ENCODE peak calls at places on chromosomes 2 and 18, in eight cellular contexts. One of them, this sample, is unnamed.

GRCh38 chr2:83953661-83954060 is 505.4 kb downstream of the SUCLG1 start:
- DNase-seq in foreskin fibroblast: no peak
- DNase-seq in GM06990: no peak
- DNase-seq in nucleus accumbens: no peak
- DNase-seq in GM12865: no peak
- DNase-seq in RWPE1: no peak
- DNase-seq in activated naive CD4-positive, alpha-beta T cell: no peak
- DNase-seq in kidney tubule cell: no peak
- DNase-seq in this sample: no peak

GRCh38 chr18:36020174-36020711 is 47.1 kb downstream of the RPRD1A start:
- DNase-seq in foreskin fibroblast: no peak
- DNase-seq in GM06990: no peak
- DNase-seq in nucleus accumbens: no peak
- DNase-seq in GM12865: no peak
- DNase-seq in RWPE1: no peak
- DNase-seq in activated naive CD4-positive, alpha-beta T cell: no peak
- DNase-seq in kidney tubule cell: no peak
- DNase-seq in this sample: no peak

GRCh38 chr2:48346124-48346536 is 183.8 kb upstream of the STON1 start:
- DNase-seq in foreskin fibroblast: peak; percentile 89
- DNase-seq in GM06990: no peak
- DNase-seq in nucleus accumbens: no peak
- DNase-seq in GM12865: no peak
- DNase-seq in RWPE1: no peak
- DNase-seq in activated naive CD4-positive, alpha-beta T cell: no peak
- DNase-seq in kidney tubule cell: peak; percentile 42
- DNase-seq in this sample: no peak

GRCh38 chr2:85744771-85745601 is 8.8 kb upstream of the ATOH8 start:
- DNase-seq in foreskin fibroblast: peak; percentile 83
- DNase-seq in GM06990: no peak
- DNase-seq in nucleus accumbens: no peak
- DNase-seq in GM12865: no peak
- DNase-seq in RWPE1: no peak
- DNase-seq in activated naive CD4-positive, alpha-beta T cell: no peak
- DNase-seq in kidney tubule cell: peak; percentile 38
- DNase-seq in this sample: no peak

GRCh38 chr2:237591379-237591881 is 896 bp upstream of the RAB17 start:
- DNase-seq in foreskin fibroblast: no peak
- DNase-seq in GM06990: no peak
- DNase-seq in nucleus accumbens: no peak
- DNase-seq in GM12865: no peak
- DNase-seq in RWPE1: no peak
- DNase-seq in activated naive CD4-positive, alpha-beta T cell: no peak
- DNase-seq in kidney tubule cell: peak; percentile 23
- DNase-seq in this sample: no peak

GRCh38 chr2:126704434-126705165 is 48.6 kb downstream of the GYPC start:
- DNase-seq in foreskin fibroblast: no peak
- DNase-seq in GM06990: no peak
- DNase-seq in nucleus accumbens: no peak
- DNase-seq in GM12865: no peak
- DNase-seq in RWPE1: no peak
- DNase-seq in activated naive CD4-positive, alpha-beta T cell: no peak
- DNase-seq in kidney tubule cell: peak; percentile 74
- DNase-seq in this sample: no peak

GRCh38 chr18:2913398-2914005 is 66.7 kb downstream of the EMILIN2 start:
- DNase-seq in foreskin fibroblast: no peak
- DNase-seq in GM06990: no peak
- DNase-seq in nucleus accumbens: no peak
- DNase-seq in GM12865: no peak
- DNase-seq in RWPE1: no peak
- DNase-seq in activated naive CD4-positive, alpha-beta T cell: no peak
- DNase-seq in kidney tubule cell: no peak
- DNase-seq in this sample: peak; percentile 13

GRCh38 chr2:30201990-30202389 is 29.3 kb upstream of the LBH start:
- DNase-seq in foreskin fibroblast: peak; percentile 17
- DNase-seq in GM06990: no peak
- DNase-seq in nucleus accumbens: no peak
- DNase-seq in GM12865: no peak
- DNase-seq in RWPE1: no peak
- DNase-seq in activated naive CD4-positive, alpha-beta T cell: no peak
- DNase-seq in kidney tubule cell: no peak
- DNase-seq in this sample: no peak

GRCh38 chr2:62196278-62196901 is 475 bp downstream of the B3GNT2 start:
- DNase-seq in foreskin fibroblast: no peak
- DNase-seq in GM06990: no peak
- DNase-seq in nucleus accumbens: no peak
- DNase-seq in GM12865: peak; percentile 54
- DNase-seq in RWPE1: peak; percentile 46
- DNase-seq in activated naive CD4-positive, alpha-beta T cell: peak; percentile 54
- DNase-seq in kidney tubule cell: peak; percentile 58
- DNase-seq in this sample: peak; percentile 87

GRCh38 chr2:178482437-178482836 is 2.2 kb downstream of the PLEKHA3 start:
- DNase-seq in foreskin fibroblast: no peak
- DNase-seq in GM06990: peak; percentile 45
- DNase-seq in nucleus accumbens: no peak
- DNase-seq in GM12865: peak; percentile 78
- DNase-seq in RWPE1: no peak
- DNase-seq in activated naive CD4-positive, alpha-beta T cell: no peak
- DNase-seq in kidney tubule cell: peak; percentile 48
- DNase-seq in this sample: no peak

GRCh38 chr18:13217466-13217961 is 1.0 kb upstream of the LDLRAD4 start:
- DNase-seq in foreskin fibroblast: peak; percentile 12
- DNase-seq in GM06990: peak; percentile 36
- DNase-seq in nucleus accumbens: peak; percentile 67
- DNase-seq in GM12865: peak; percentile 36
- DNase-seq in RWPE1: no peak
- DNase-seq in activated naive CD4-positive, alpha-beta T cell: peak; percentile 29
- DNase-seq in kidney tubule cell: peak; percentile 46
- DNase-seq in this sample: peak; percentile 88

GRCh38 chr2:236717719-236718118 is 148.1 kb downstream of the ACKR3 start:
- DNase-seq in foreskin fibroblast: no peak
- DNase-seq in GM06990: no peak
- DNase-seq in nucleus accumbens: no peak
- DNase-seq in GM12865: no peak
- DNase-seq in RWPE1: no peak
- DNase-seq in activated naive CD4-positive, alpha-beta T cell: no peak
- DNase-seq in kidney tubule cell: no peak
- DNase-seq in this sample: no peak

GRCh38 chr2:241902357-241902991 is 32.9 kb downstream of the RTP5 start:
- DNase-seq in foreskin fibroblast: no peak
- DNase-seq in GM06990: no peak
- DNase-seq in nucleus accumbens: no peak
- DNase-seq in GM12865: no peak
- DNase-seq in RWPE1: no peak
- DNase-seq in activated naive CD4-positive, alpha-beta T cell: no peak
- DNase-seq in kidney tubule cell: no peak
- DNase-seq in this sample: peak; percentile 78